ENCODE peak calls at places on chromosomes 1 and 21, in eight cellular contexts. D, L, E, Y, I, Z, Q and W are unnamed samples.
A peak's percentile ranks its signal among the peaks of the same experiment; 100 is the strongest.

GRCh38 chr21:46188226-46189212 is 4.3 kb upstream of the SPATC1L start:
- DNase-seq in D (peak; percentile 81), L (peak; percentile 89), E (no peak), Y (peak; percentile 77), I (peak; percentile 58), Z (peak; percentile 85), Q (no peak), W (peak; percentile 68)

GRCh38 chr21:28537371-28538079 is 455.2 kb downstream of the LTN1 start:
- DNase-seq in D (peak; percentile 19), L (no peak), E (no peak), Y (no peak), I (no peak), Z (peak; percentile 93), Q (peak; percentile 96), W (no peak)

GRCh38 chr1:155133799-155134281 is 1.8 kb upstream of the SLC50A1 start:
- DNase-seq in D (no peak), L (no peak), E (no peak), Y (no peak), I (no peak), Z (no peak), Q (no peak), W (no peak)

GRCh38 chr1:93840956-93841482 is 38.0 kb downstream of the DNTTIP2 start:
- DNase-seq in D (no peak), L (no peak), E (no peak), Y (no peak), I (no peak), Z (no peak), Q (no peak), W (no peak)

GRCh38 chr1:188425687-188426086 is 1596.9 kb downstream of the PLA2G4A start:
- DNase-seq in D (no peak), L (no peak), E (no peak), Y (no peak), I (no peak), Z (peak; percentile 16), Q (peak; percentile 65), W (no peak)

GRCh38 chr1:224375059-224375458 is 18.4 kb downstream of the CNIH4 start:
- DNase-seq in D (no peak), L (no peak), E (no peak), Y (peak; percentile 19), I (no peak), Z (no peak), Q (no peak), W (no peak)

GRCh38 chr1:88983791-88984552 is 8.5 kb downstream of the KYAT3 start:
- DNase-seq in D (peak; percentile 46), L (peak; percentile 33), E (peak; percentile 54), Y (peak; percentile 77), I (no peak), Z (peak; percentile 71), Q (no peak), W (no peak)

GRCh38 chr1:19153169-19153568 is 56.9 kb downstream of the UBR4 start:
- DNase-seq in D (no peak), L (no peak), E (no peak), Y (peak; percentile 2), I (no peak), Z (no peak), Q (no peak), W (no peak)

GRCh38 chr1:228004331-228004871 is 2.4 kb upstream of the WNT3A start:
- DNase-seq in D (no peak), L (peak; percentile 75), E (peak; percentile 53), Y (peak; percentile 48), I (no peak), Z (peak; percentile 43), Q (no peak), W (peak; percentile 38)

GRCh38 chr1:63651110-63651776 is 58.0 kb downstream of the PGM1 start:
- DNase-seq in D (no peak), L (no peak), E (no peak), Y (no peak), I (no peak), Z (peak; percentile 58), Q (no peak), W (no peak)

GRCh38 chr1:159853417-159853816 is 9.0 kb downstream of the VSIG8 start:
- DNase-seq in D (no peak), L (no peak), E (no peak), Y (no peak), I (no peak), Z (peak; percentile 68), Q (no peak), W (no peak)

GRCh38 chr1:181324797-181325616 is 158.3 kb upstream of the CACNA1E start:
- DNase-seq in D (no peak), L (no peak), E (no peak), Y (no peak), I (no peak), Z (no peak), Q (no peak), W (no peak)

GRCh38 chr1:23736437-23737134 is 6.7 kb upstream of the ELOA start:
- DNase-seq in D (no peak), L (no peak), E (no peak), Y (no peak), I (no peak), Z (no peak), Q (no peak), W (no peak)

GRCh38 chr21:38989745-38990423 is 184.2 kb downstream of the ETS2 start:
- DNase-seq in D (peak; percentile 56), L (no peak), E (no peak), Y (no peak), I (no peak), Z (peak; percentile 76), Q (peak; percentile 42), W (no peak)

GRCh38 chr21:45013271-45013841 is 61.0 kb upstream of the ADARB1 start:
- DNase-seq in D (peak; percentile 24), L (no peak), E (no peak), Y (no peak), I (peak; percentile 53), Z (no peak), Q (no peak), W (no peak)

GRCh38 chr1:229699613-229700242 is 73.7 kb downstream of the URB2 start:
- DNase-seq in D (no peak), L (no peak), E (no peak), Y (no peak), I (no peak), Z (peak; percentile 13), Q (no peak), W (no peak)

GRCh38 chr1:50857702-50858101 is 102.4 kb downstream of the FAF1 start:
- DNase-seq in D (no peak), L (no peak), E (no peak), Y (no peak), I (no peak), Z (no peak), Q (no peak), W (no peak)

GRCh38 chr1:235648954-235649721 is 446 bp downstream of the GNG4 start:
- DNase-seq in D (peak; percentile 57), L (no peak), E (no peak), Y (peak; percentile 81), I (peak; percentile 82), Z (peak; percentile 87), Q (no peak), W (peak; percentile 79)

GRCh38 chr21:35352066-35352770 is 303.1 kb upstream of the RUNX1 start:
- DNase-seq in D (no peak), L (no peak), E (no peak), Y (no peak), I (no peak), Z (peak; percentile 91), Q (peak; percentile 71), W (no peak)

DNA sequence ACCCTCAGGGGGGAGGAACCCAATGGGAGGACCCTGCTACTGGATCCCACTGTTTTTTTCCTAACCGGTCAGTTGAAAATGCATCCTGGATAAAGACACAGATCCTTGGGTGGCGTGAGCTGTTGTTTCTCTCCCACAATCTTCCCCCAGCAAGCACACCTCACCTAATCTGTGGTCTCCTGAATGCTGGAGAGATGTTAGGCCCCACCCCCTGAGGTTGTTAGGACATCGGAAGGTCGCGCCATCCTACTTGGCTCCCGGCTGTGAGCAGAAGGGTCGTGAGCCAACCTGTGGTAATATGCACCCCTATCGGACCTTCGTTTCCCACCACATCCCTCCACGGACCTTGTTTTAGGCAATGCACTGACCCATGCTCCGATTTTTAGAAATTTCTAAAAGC is 89.9 kb upstream of the IPO9 start:
- DNase-seq in D (no peak), L (no peak), E (no peak), Y (no peak), I (no peak), Z (peak; percentile 46), Q (no peak), W (no peak)
- H3K4me3 ChIP-seq in D (no peak overlapping the region), L (no peak overlapping the region), E (peak overlapping the region; percentile 83), Y (no peak overlapping the region), I (peak overlapping the region; percentile 69), Z (peak overlapping the region; percentile 85), Q (peak overlapping the region; percentile 76), W (peak overlapping the region; percentile 84)

GRCh38 chr1:26197301-26197700 is 6.9 kb downstream of the CATSPER4 start:
- DNase-seq in D (no peak), L (no peak), E (no peak), Y (no peak), I (no peak), Z (no peak), Q (no peak), W (no peak)

GRCh38 chr1:26197813-26198212 is 7.4 kb downstream of the CATSPER4 start:
- DNase-seq in D (no peak), L (no peak), E (no peak), Y (no peak), I (no peak), Z (no peak), Q (no peak), W (no peak)

GRCh38 chr1:26203642-26204318 is 13.4 kb downstream of the CATSPER4 start:
- DNase-seq in D (no peak), L (no peak), E (peak; percentile 11), Y (peak; percentile 26), I (no peak), Z (no peak), Q (no peak), W (no peak)

GRCh38 chr1:26195805-26196204 is 5.4 kb downstream of the CATSPER4 start:
- DNase-seq in D (no peak), L (no peak), E (no peak), Y (no peak), I (no peak), Z (no peak), Q (no peak), W (no peak)

DNA sequence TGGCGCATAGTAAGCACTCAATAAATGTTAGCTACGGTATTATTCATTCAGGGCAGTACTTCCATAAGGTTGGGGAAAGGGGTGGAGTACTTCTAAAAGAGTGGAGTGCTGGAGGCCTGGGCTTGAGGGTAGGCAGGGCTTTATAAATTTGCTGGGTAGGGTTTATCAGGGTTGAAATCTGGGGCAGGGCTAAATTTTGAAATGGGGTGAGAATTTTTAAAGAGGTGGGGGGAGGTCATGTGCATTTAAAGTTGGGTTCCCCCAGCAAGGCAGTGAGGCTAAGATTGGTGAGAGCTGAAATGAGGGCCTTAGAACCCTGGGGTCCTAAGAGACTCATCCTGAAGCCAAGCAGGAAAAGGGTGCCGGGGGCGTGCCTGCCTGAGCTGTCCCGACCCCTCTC is 10.0 kb downstream of the CATSPER4 start:
- DNase-seq in D (no peak), L (peak; percentile 35), E (no peak), Y (no peak), I (no peak), Z (no peak), Q (no peak), W (no peak)
- H3K4me3 ChIP-seq in D (no peak overlapping the region), L (peak overlapping the region; percentile 14), E (no peak overlapping the region), Y (no peak overlapping the region), I (no peak overlapping the region), Z (no peak overlapping the region), Q (no peak overlapping the region), W (no peak overlapping the region)

GRCh38 chr1:53090227-53091147 is 28.5 kb downstream of the PODN start:
- DNase-seq in D (no peak), L (no peak), E (no peak), Y (peak; percentile 43), I (peak; percentile 79), Z (no peak), Q (no peak), W (no peak)
- H3K4me3 ChIP-seq in D (no peak overlapping the region), L (no peak overlapping the region), E (no peak overlapping the region), Y (no peak overlapping the region), I (no peak overlapping the region), Z (no peak overlapping the region), Q (no peak overlapping the region), W (no peak overlapping the region)

GRCh38 chr1:8524637-8525157 is 206.8 kb downstream of the SLC45A1 start:
- DNase-seq in D (no peak), L (no peak), E (peak; percentile 54), Y (no peak), I (no peak), Z (peak; percentile 25), Q (no peak), W (no peak)
- H3K4me3 ChIP-seq in D (no peak overlapping the region), L (no peak overlapping the region), E (peak overlapping the region; percentile 74), Y (peak overlapping the region; percentile 67), I (peak overlapping the region; percentile 48), Z (peak overlapping the region; percentile 79), Q (peak overlapping the region; percentile 69), W (no peak overlapping the region)